ENCODE peak calls at places on chromosomes 11 and 22, in five cellular contexts. One of them, this sample, is unnamed.

GRCh38 chr11:112519749-112520148 is 259.1 kb upstream of the PLET1 start:
- DNase-seq in heart left ventricle: no peak
- DNase-seq in mesendoderm: no peak
- DNase-seq in uterus: no peak
- DNase-seq in HFF-Myc: no peak
- DNase-seq in this sample: no peak

GRCh38 chr11:45606514-45607024 is 58.9 kb downstream of the CHST1 start:
- DNase-seq in mesendoderm: peak
- DNase-seq in uterus: no peak
- DNase-seq in heart left ventricle: no peak
- DNase-seq in HFF-Myc: no peak
- DNase-seq in this sample: no peak

GRCh38 chr11:94049351-94049750 is 28.2 kb downstream of the HEPHL1 start:
- DNase-seq in HFF-Myc: no peak
- DNase-seq in uterus: no peak
- DNase-seq in heart left ventricle: no peak
- DNase-seq in mesendoderm: peak
- DNase-seq in this sample: no peak

GRCh38 chr22:41876675-41877074 is 38.2 kb downstream of the SHISA8 start:
- DNase-seq in heart left ventricle: no peak
- DNase-seq in mesendoderm: no peak
- DNase-seq in uterus: no peak
- DNase-seq in HFF-Myc: no peak
- DNase-seq in this sample: no peak

GRCh38 chr11:112344040-112344413 is 83.4 kb upstream of the PLET1 start:
- DNase-seq in heart left ventricle: no peak
- DNase-seq in HFF-Myc: no peak
- DNase-seq in mesendoderm: no peak
- DNase-seq in uterus: no peak
- DNase-seq in this sample: no peak

GRCh38 chr11:47552086-47552580 is 799 bp downstream of the CELF1 start:
- DNase-seq in heart left ventricle: peak
- DNase-seq in mesendoderm: peak
- DNase-seq in HFF-Myc: no peak
- DNase-seq in uterus: no peak
- DNase-seq in this sample: no peak

GRCh38 chr11:94766656-94767291 is 1.4 kb upstream of the AMOTL1 start:
- DNase-seq in mesendoderm: peak
- DNase-seq in HFF-Myc: no peak
- DNase-seq in heart left ventricle: no peak
- DNase-seq in uterus: no peak
- DNase-seq in this sample: no peak

GRCh38 chr11:1372660-1373059 is 17.1 kb upstream of the BRSK2 start:
- DNase-seq in HFF-Myc: no peak
- DNase-seq in heart left ventricle: no peak
- DNase-seq in mesendoderm: no peak
- DNase-seq in uterus: no peak
- DNase-seq in this sample: no peak

GRCh38 chr11:102347526-102348331 is 715 bp downstream of the BIRC2 start:
- DNase-seq in mesendoderm: peak
- DNase-seq in heart left ventricle: no peak
- DNase-seq in HFF-Myc: no peak
- DNase-seq in uterus: no peak
- DNase-seq in this sample: peak

GRCh38 chr11:35282226-35282882 is 137.0 kb downstream of the SLC1A2 start:
- DNase-seq in heart left ventricle: no peak
- DNase-seq in HFF-Myc: no peak
- DNase-seq in mesendoderm: no peak
- DNase-seq in uterus: no peak
- DNase-seq in this sample: no peak

GRCh38 chr22:25076281-25076680 is 123.4 kb upstream of the CRYBB3 start:
- DNase-seq in mesendoderm: peak
- DNase-seq in uterus: no peak
- DNase-seq in heart left ventricle: no peak
- DNase-seq in HFF-Myc: no peak
- DNase-seq in this sample: no peak

GRCh38 chr22:25764270-25765015 is 22.5 kb downstream of the MYO18B start:
- DNase-seq in mesendoderm: peak
- DNase-seq in uterus: no peak
- DNase-seq in HFF-Myc: no peak
- DNase-seq in heart left ventricle: no peak
- DNase-seq in this sample: no peak

GRCh38 chr22:37193629-37194191 is 5.7 kb upstream of the C1QTNF6 start:
- DNase-seq in heart left ventricle: peak
- DNase-seq in HFF-Myc: no peak
- DNase-seq in mesendoderm: no peak
- DNase-seq in uterus: peak
- DNase-seq in this sample: no peak

GRCh38 chr11:128830290-128830813 is 36.7 kb downstream of the KCNJ1 start:
- DNase-seq in HFF-Myc: no peak
- DNase-seq in heart left ventricle: no peak
- DNase-seq in uterus: no peak
- DNase-seq in mesendoderm: no peak
- DNase-seq in this sample: no peak

GRCh38 chr11:13349581-13349980 is 72.0 kb downstream of the BMAL1 start:
- DNase-seq in HFF-Myc: no peak
- DNase-seq in uterus: no peak
- DNase-seq in heart left ventricle: no peak
- DNase-seq in mesendoderm: no peak
- DNase-seq in this sample: no peak

GRCh38 chr11:31768744-31769143 is 42.4 kb downstream of the PAX6 start:
- DNase-seq in HFF-Myc: no peak
- DNase-seq in uterus: no peak
- DNase-seq in mesendoderm: no peak
- DNase-seq in heart left ventricle: no peak
- DNase-seq in this sample: no peak

GRCh38 chr11:94671553-94672366 is 96.4 kb upstream of the AMOTL1 start:
- DNase-seq in heart left ventricle: no peak
- DNase-seq in HFF-Myc: no peak
- DNase-seq in mesendoderm: no peak
- DNase-seq in uterus: no peak
- DNase-seq in this sample: no peak

GRCh38 chr11:99614353-99614752 is 593.6 kb downstream of the CNTN5 start:
- DNase-seq in uterus: no peak
- DNase-seq in mesendoderm: peak
- DNase-seq in HFF-Myc: no peak
- DNase-seq in heart left ventricle: no peak
- DNase-seq in this sample: no peak

DNA sequence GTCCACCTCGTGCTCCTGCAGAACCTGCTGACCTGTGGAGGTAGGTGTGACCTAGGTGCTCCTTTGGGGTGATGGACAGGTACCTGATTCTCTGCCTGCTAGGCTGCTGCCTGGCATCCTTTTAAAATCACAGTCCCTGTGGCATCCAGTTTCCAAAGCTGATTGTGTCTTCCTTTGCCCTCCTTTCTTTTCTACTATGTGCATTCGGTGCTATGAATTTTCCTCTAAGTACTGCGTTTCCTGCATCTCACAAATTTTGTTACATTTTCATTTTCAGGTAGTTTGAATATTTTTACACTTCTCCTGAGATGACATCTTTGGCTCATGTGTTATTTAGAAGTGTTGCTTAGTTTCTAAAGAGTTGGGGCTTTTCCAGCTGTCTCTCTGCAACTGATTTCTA is 30.9 kb upstream of the PPP6R3 start:
- DNase-seq in mesendoderm: no peak
- DNase-seq in heart left ventricle: no peak
- DNase-seq in HFF-Myc: no peak
- DNase-seq in uterus: no peak
- DNase-seq in this sample: no peak
- H3K4me3 ChIP-seq in mesendoderm: peak
- H3K4me3 ChIP-seq in heart left ventricle: no peak
- H3K4me3 ChIP-seq in HFF-Myc: no peak
- H3K4me3 ChIP-seq in uterus: no peak
- H3K4me3 ChIP-seq in this sample: no peak

GRCh38 chr11:116700586-116701220 is 72.1 kb downstream of the BUD13 start:
- DNase-seq in heart left ventricle: no peak
- DNase-seq in mesendoderm: no peak
- DNase-seq in HFF-Myc: no peak
- DNase-seq in uterus: no peak
- DNase-seq in this sample: no peak
- H3K4me3 ChIP-seq in heart left ventricle: no peak
- H3K4me3 ChIP-seq in mesendoderm: no peak
- H3K4me3 ChIP-seq in HFF-Myc: no peak
- H3K4me3 ChIP-seq in uterus: no peak
- H3K4me3 ChIP-seq in this sample: no peak

GRCh38 chr11:122093731-122094130 is 22.3 kb downstream of the BLID start:
- DNase-seq in uterus: no peak
- DNase-seq in HFF-Myc: no peak
- DNase-seq in heart left ventricle: no peak
- DNase-seq in mesendoderm: no peak
- DNase-seq in this sample: no peak

GRCh38 chr11:122099345-122100045 is 16.5 kb downstream of the BLID start:
- DNase-seq in HFF-Myc: no peak
- DNase-seq in mesendoderm: no peak
- DNase-seq in uterus: no peak
- DNase-seq in heart left ventricle: no peak
- DNase-seq in this sample: no peak

GRCh38 chr11:122098223-122098980 is 17.6 kb downstream of the BLID start:
- DNase-seq in heart left ventricle: no peak
- DNase-seq in uterus: no peak
- DNase-seq in mesendoderm: no peak
- DNase-seq in HFF-Myc: no peak
- DNase-seq in this sample: no peak

GRCh38 chr11:122097419-122098001 is 18.5 kb downstream of the BLID start:
- DNase-seq in heart left ventricle: no peak
- DNase-seq in HFF-Myc: no peak
- DNase-seq in mesendoderm: no peak
- DNase-seq in uterus: no peak
- DNase-seq in this sample: no peak

DNA sequence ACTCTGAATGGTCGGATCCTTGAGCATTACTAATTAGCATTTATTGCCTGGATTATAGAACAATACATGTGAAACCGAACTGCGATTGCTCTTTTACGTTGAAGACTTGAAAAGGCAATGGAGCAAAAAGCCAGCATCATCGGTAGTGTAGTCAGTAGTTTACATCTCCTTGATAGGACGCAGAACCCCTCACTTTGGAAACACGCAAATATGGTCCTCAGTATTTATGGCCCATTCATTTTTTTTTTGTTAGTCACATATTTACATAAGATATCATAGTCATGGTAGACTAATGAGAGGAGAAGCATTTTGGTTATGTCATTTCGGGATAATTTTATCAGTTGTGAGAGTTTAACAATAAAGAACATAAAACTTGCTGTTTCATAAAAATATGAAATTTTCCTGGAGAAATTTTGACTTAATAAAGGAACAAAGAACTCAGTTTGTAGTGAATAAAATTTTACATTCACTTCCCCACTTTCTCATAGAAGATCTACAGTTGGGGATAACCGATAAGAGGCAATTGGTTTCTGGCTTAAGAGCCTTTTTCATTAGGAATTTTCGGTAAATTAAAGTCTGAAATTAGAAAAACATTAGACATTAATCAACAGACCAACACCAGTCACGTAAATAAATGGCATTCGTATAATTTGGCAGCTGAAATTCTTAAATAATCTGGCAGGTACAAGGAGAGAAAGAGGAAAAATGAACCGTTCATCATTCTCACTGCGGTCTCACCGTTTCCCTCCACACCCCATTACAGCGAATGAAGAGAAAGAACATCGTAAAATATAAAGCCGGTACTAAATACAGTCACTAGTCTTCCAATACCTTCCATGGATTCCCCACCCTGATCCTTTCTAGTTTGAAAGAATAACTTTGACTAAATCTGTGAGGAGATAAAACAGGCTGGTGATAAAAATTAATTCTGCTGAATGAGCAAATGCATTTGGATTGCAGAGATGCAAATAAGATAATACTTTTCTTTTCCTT is 19.8 kb downstream of the BLID start:
- DNase-seq in uterus: no peak
- DNase-seq in heart left ventricle: no peak
- DNase-seq in HFF-Myc: no peak
- DNase-seq in mesendoderm: no peak
- DNase-seq in this sample: no peak
- H3K4me3 ChIP-seq in uterus: peak
- H3K4me3 ChIP-seq in heart left ventricle: peak
- H3K4me3 ChIP-seq in HFF-Myc: peak
- H3K4me3 ChIP-seq in mesendoderm: no peak
- H3K4me3 ChIP-seq in this sample: peak

GRCh38 chr11:17475666-17476316 is 854 bp downstream of the ABCC8 start:
- DNase-seq in heart left ventricle: no peak
- DNase-seq in HFF-Myc: no peak
- DNase-seq in uterus: no peak
- DNase-seq in mesendoderm: peak
- DNase-seq in this sample: no peak
- H3K4me3 ChIP-seq in heart left ventricle: peak
- H3K4me3 ChIP-seq in HFF-Myc: no peak
- H3K4me3 ChIP-seq in uterus: no peak
- H3K4me3 ChIP-seq in mesendoderm: peak
- H3K4me3 ChIP-seq in this sample: no peak

GRCh38 chr11:66676279-66676919 is 1.3 kb downstream of the RBM4B start:
- DNase-seq in HFF-Myc: no peak
- DNase-seq in uterus: no peak
- DNase-seq in heart left ventricle: no peak
- DNase-seq in mesendoderm: no peak
- DNase-seq in this sample: no peak
- H3K4me3 ChIP-seq in HFF-Myc: peak
- H3K4me3 ChIP-seq in uterus: no peak
- H3K4me3 ChIP-seq in heart left ventricle: peak
- H3K4me3 ChIP-seq in mesendoderm: no peak
- H3K4me3 ChIP-seq in this sample: peak

DNA sequence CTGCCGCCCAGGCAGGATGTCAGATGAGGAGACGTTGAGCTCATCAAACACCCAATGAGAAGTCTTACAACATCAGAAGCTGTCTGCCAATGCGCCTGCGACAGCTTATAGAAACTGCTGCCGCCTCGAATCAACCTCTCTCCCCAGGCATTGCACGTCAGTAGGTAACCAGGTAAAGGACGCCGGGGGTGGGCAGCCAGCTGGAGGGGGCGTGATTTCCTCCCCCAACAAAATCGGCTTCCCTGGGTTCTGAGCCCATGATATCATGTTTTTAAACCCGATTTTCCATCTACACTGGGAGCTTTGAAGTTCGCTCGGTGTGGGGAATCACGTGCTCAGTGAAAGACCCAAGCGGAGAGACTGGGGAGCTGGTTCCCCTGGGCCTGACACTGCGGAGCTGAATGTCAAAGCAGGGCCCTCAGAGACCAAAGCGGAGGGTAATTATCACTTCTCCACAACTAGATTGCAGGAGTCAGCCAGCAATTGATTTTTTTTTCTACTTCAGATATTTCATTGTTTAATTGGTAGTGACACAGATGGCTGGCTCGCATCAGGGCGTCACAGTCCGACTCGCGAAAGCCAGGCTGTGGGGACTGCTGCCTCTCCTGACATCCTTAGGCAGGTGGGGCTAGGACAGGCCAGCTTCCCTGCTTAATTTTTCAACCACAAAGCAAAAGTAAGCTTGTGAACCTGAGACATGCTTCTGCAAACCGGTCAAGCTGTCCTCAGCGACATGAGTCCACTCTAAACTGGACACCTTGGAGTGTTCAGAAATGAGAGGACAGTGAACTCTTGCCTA is 15.4 kb downstream of the FAM83F start:
- DNase-seq in heart left ventricle: no peak
- DNase-seq in uterus: no peak
- DNase-seq in mesendoderm: no peak
- DNase-seq in HFF-Myc: no peak
- DNase-seq in this sample: no peak
- H3K4me3 ChIP-seq in heart left ventricle: no peak
- H3K4me3 ChIP-seq in uterus: no peak
- H3K4me3 ChIP-seq in mesendoderm: no peak
- H3K4me3 ChIP-seq in HFF-Myc: no peak
- H3K4me3 ChIP-seq in this sample: no peak

This sample was measured in tibial nerve.